ENCODE peak calls at places on chromosomes 12 and 14, in six cellular contexts. Q is RWPE2; T is CD4-positive, alpha-beta T cell; Z is fibroblast of lung; U is right atrium auricular region; K is CD8-positive, alpha-beta T cell. H is an unnamed sample.

GRCh38 chr12:49818241-49818640 is 10.0 kb downstream of the NCKAP5L start:
- DNase-seq in Z (no peak), T (no peak), Q (no peak), K (no peak), U (no peak), H (no peak)

GRCh38 chr14:101018561-101019290 is 115.2 kb upstream of the RTL1 start:
- DNase-seq in U (peak; percentile 18), Q (peak; percentile 53), T (no peak), Z (no peak), K (no peak), H (no peak)

GRCh38 chr12:66398931-66399625 is 96.8 kb downstream of the HELB start:
- DNase-seq in K (no peak), Q (no peak), T (no peak), Z (peak; percentile 14), U (no peak), H (no peak)

GRCh38 chr12:70754330-70754741 is 117.1 kb upstream of the PTPRB start:
- DNase-seq in T (no peak), Z (no peak), K (no peak), U (no peak), Q (no peak), H (no peak)

GRCh38 chr14:104294983-104295680 is 156.7 kb downstream of the KIF26A start:
- DNase-seq in Q (peak; percentile 61), U (no peak), T (no peak), Z (no peak), K (no peak), H (no peak)

GRCh38 chr14:93102141-93102540 is 13.6 kb downstream of the ITPK1 start:
- DNase-seq in Q (no peak), T (no peak), U (no peak), K (no peak), Z (no peak), H (no peak)

GRCh38 chr12:73383584-73384229 is 1111.5 kb downstream of the TRHDE start:
- DNase-seq in T (no peak), Q (no peak), U (no peak), K (no peak), Z (no peak), H (no peak)

GRCh38 chr12:47039756-47040155 is 39.7 kb upstream of the PCED1B start:
- DNase-seq in K (no peak), U (no peak), Z (no peak), T (no peak), Q (no peak), H (no peak)

GRCh38 chr12:122064034-122064777 is 14.3 kb upstream of the MLXIP start:
- DNase-seq in U (peak; percentile 95), Q (peak; percentile 89), T (peak; percentile 32), Z (peak; percentile 97), K (no peak), H (no peak)

GRCh38 chr14:89678715-89679220 is 261.7 kb upstream of the FOXN3 start:
- DNase-seq in K (no peak), Z (no peak), Q (no peak), U (no peak), T (no peak), H (no peak)

GRCh38 chr12:125070117-125070516 is 4.9 kb downstream of the AACS start:
- DNase-seq in K (no peak), Z (peak; percentile 19), Q (no peak), T (no peak), U (no peak), H (no peak)

GRCh38 chr12:59401862-59402261 is 194.0 kb upstream of the SLC16A7 start:
- DNase-seq in U (no peak), K (no peak), Z (no peak), T (no peak), Q (no peak), H (no peak)

GRCh38 chr14:54692261-54692861 is 125.4 kb downstream of the SAMD4A start:
- DNase-seq in K (no peak), Q (no peak), Z (no peak), U (peak; percentile 50), T (no peak), H (no peak)

GRCh38 chr12:123506059-123506842 is 27.3 kb downstream of the RILPL1 start:
- DNase-seq in U (no peak), Z (no peak), Q (no peak), T (no peak), K (no peak), H (no peak)

GRCh38 chr14:54189358-54190354 is 207.2 kb upstream of the CDKN3 start:
- DNase-seq in U (no peak), T (no peak), K (no peak), Z (peak; percentile 69), Q (no peak), H (no peak)

GRCh38 chr12:48973084-48973483 is 1.5 kb upstream of the WNT10B start:
- DNase-seq in Q (no peak), U (no peak), T (no peak), Z (peak; percentile 30), K (no peak), H (no peak)

GRCh38 chr12:88472775-88473174 is 107.5 kb downstream of the KITLG start:
- DNase-seq in U (no peak), T (no peak), K (no peak), Q (no peak), Z (peak; percentile 37), H (no peak)

GRCh38 chr12:38892090-38892786 is 13.2 kb downstream of the CPNE8 start:
- DNase-seq in Q (no peak), K (no peak), T (no peak), Z (no peak), U (no peak), H (no peak)

GRCh38 chr12:68374315-68374982 is 42.3 kb upstream of the MDM1 start:
- DNase-seq in U (no peak), K (no peak), Z (no peak), Q (no peak), T (peak; percentile 43), H (no peak)

GRCh38 chr12:103800252-103800771 is 40.7 kb downstream of the NT5DC3 start:
- DNase-seq in K (no peak), U (peak; percentile 67), Q (no peak), Z (peak; percentile 89), T (no peak), H (peak; percentile 18)

GRCh38 chr14:51996148-51996746 is 6.9 kb downstream of the RTRAF start:
- DNase-seq in Q (no peak), T (no peak), U (no peak), K (no peak), Z (peak; percentile 81), H (no peak)

GRCh38 chr12:131570596-131570995 is 140.3 kb upstream of the SFSWAP start:
- DNase-seq in Z (no peak), T (no peak), U (no peak), K (no peak), Q (no peak), H (no peak)

GRCh38 chr12:76866726-76867125 is 12.1 kb downstream of the CSRP2 start:
- DNase-seq in Z (peak; percentile 41), T (no peak), K (no peak), Q (no peak), U (no peak), H (no peak)

GRCh38 chr14:56181666-56182065 is 63.5 kb downstream of the PELI2 start:
- DNase-seq in Q (no peak), U (no peak), T (no peak), Z (no peak), K (no peak), H (no peak)

GRCh38 chr14:64734990-64735389 is 30.8 kb downstream of the PLEKHG3 start:
- DNase-seq in T (no peak), Z (no peak), U (no peak), Q (peak; percentile 27), K (no peak), H (no peak)

GRCh38 chr14:72692678-72693077 is 201.2 kb downstream of the DPF3 start:
- DNase-seq in U (no peak), Z (no peak), K (no peak), T (no peak), Q (no peak), H (no peak)

GRCh38 chr14:91293281-91293680 is 48.8 kb upstream of the GPR68 start:
- DNase-seq in U (no peak), T (no peak), Q (no peak), K (no peak), Z (no peak), H (no peak)

GRCh38 chr14:28635387-28635786 is 131.2 kb upstream of the FOXG1 start:
- DNase-seq in T (no peak), Q (no peak), U (no peak), Z (peak; percentile 69), K (no peak), H (no peak)

GRCh38 chr14:105817971-105818711 is 291.8 kb downstream of the TMEM121 start:
- DNase-seq in Z (no peak), T (no peak), Q (no peak), K (no peak), U (no peak), H (no peak)

GRCh38 chr12:8026282-8026637 is 6.3 kb upstream of the FOXJ2 start:
- DNase-seq in U (no peak), Q (no peak), Z (no peak), T (no peak), K (no peak), H (no peak)

DNA sequence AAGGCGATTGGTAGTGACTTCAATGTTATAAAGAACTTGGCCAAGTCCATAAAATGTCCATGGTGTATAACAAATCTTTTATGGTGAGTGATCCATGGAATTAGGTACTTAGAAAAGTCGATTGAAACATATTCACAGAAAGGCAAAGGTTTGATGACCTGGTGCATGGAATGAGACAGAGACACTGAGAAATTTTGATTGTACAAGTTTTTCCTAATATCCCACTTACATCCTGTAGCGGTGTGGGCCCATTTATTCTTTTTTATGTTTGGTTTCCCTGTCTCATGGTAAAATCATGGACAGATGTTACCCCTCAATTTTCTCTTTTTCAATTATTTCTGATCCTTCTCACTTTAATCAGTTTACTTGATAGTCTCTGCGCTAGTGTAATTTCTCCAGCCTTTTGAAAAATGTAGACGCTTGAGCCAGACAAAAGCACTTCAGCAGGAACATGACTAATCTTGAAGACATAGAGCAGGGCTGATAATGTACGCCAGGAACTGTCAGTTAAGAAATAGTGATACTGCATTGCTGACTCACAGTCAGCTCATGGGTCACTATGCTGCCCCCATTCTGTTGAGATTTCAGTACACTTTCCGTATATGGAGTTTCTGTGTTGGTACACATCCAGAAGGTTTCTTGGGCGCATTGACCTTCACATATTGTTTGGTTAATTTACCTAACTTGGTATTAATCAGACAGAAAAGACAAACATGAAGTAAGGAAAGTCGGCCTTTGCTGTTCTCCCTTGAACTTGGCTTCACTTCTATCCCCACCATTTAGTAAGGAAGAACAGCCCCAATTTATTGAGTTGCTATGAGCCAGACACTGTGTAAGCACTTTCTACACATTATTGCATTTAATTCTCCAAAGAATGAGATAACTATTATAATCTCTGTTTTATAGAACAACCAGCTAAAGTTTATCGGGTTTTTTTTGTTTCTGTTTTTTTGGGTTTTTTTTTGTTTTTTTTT is 841.7 kb downstream of the DIO2 start:
- DNase-seq in Q (peak; percentile 57), K (no peak), T (no peak), Z (peak; percentile 99), U (no peak), H (no peak)
- H3K27ac ChIP-seq in Q (peak overlapping the region; percentile 44), K (no peak overlapping the region), T (no peak overlapping the region), Z (no peak overlapping the region), U (no peak overlapping the region), H (no peak overlapping the region)

GRCh38 chr12:120710805-120711296 is 593 bp downstream of the UNC119B start:
- DNase-seq in T (no peak), U (no peak), Q (no peak), K (no peak), Z (no peak), H (no peak)
- H3K27ac ChIP-seq in T (peak overlapping the region; percentile 13), U (peak overlapping the region; percentile 88), Q (peak overlapping the region; percentile 61), K (peak overlapping the region; percentile 40), Z (peak overlapping the region; percentile 76), H (peak overlapping the region; percentile 44)

GRCh38 chr12:82998509-82998908 is 311.8 kb downstream of the TMTC2 start:
- DNase-seq in Q (no peak), T (no peak), U (no peak), Z (no peak), K (no peak), H (no peak)
- H3K27ac ChIP-seq in Q (no peak overlapping the region), T (no peak overlapping the region), U (no peak overlapping the region), Z (no peak overlapping the region), K (no peak overlapping the region), H (no peak overlapping the region)

GRCh38 chr12:25734529-25735180 is 181.6 kb upstream of the LMNTD1 start:
- DNase-seq in K (no peak), T (no peak), Z (no peak), Q (no peak), U (no peak), H (no peak)
- H3K27ac ChIP-seq in K (no peak overlapping the region), T (no peak overlapping the region), Z (no peak overlapping the region), Q (no peak overlapping the region), U (no peak overlapping the region), H (no peak overlapping the region)